ENCODE peak calls at places on chromosomes 7 and 10, in ten cellular contexts. K, O, G, D, B, I, F, J, M and E are unnamed samples.

GRCh38 chr7:149815121-149815520 is 23.1 kb upstream of the ZNF862 start:
- DNase-seq in K (no peak), O (no peak), G (no peak), D (no peak), B (no peak), I (no peak), F (no peak), J (no peak), M (no peak), E (no peak)

GRCh38 chr7:71290382-71290781 is 158.4 kb downstream of the GALNT17 start:
- DNase-seq in K (no peak), O (no peak), G (no peak), D (no peak), B (no peak), I (no peak), F (no peak), J (no peak), M (no peak), E (no peak)

GRCh38 chr10:119489572-119490326 is 52.8 kb downstream of the RGS10 start:
- DNase-seq in K (peak; percentile 34), O (peak; percentile 51), G (peak; percentile 61), D (peak; percentile 71), B (peak; percentile 27), I (no peak), F (peak; percentile 32), J (peak; percentile 80), M (no peak), E (peak; percentile 61)

GRCh38 chr10:23293145-23293724 is 51.4 kb downstream of the C10orf67 start:
- DNase-seq in K (no peak), O (no peak), G (peak; percentile 36), D (peak; percentile 9), B (peak; percentile 35), I (peak; percentile 64), F (peak; percentile 33), J (peak; percentile 8), M (no peak), E (no peak)

GRCh38 chr10:10092581-10092980 is 925.1 kb upstream of the CELF2 start:
- DNase-seq in K (no peak), O (no peak), G (peak; percentile 67), D (no peak), B (no peak), I (no peak), F (no peak), J (no peak), M (no peak), E (no peak)

GRCh38 chr10:5364365-5364764 is 401 bp upstream of the UCN3 start:
- DNase-seq in K (no peak), O (no peak), G (no peak), D (no peak), B (no peak), I (no peak), F (no peak), J (no peak), M (no peak), E (no peak)

GRCh38 chr7:143914938-143915337 is 13.0 kb upstream of the TCAF1 start:
- DNase-seq in K (no peak), O (no peak), G (no peak), D (no peak), B (no peak), I (no peak), F (no peak), J (no peak), M (no peak), E (no peak)

GRCh38 chr10:69483988-69484387 is 32.7 kb downstream of the TSPAN15 start:
- DNase-seq in K (no peak), O (no peak), G (peak; percentile 73), D (no peak), B (no peak), I (no peak), F (no peak), J (no peak), M (no peak), E (no peak)

GRCh38 chr10:26269754-26270153 is 53.2 kb downstream of the GAD2 start:
- DNase-seq in K (no peak), O (no peak), G (peak; percentile 35), D (peak; percentile 7), B (peak; percentile 51), I (no peak), F (peak; percentile 42), J (peak; percentile 9), M (no peak), E (no peak)

GRCh38 chr7:87032604-87033003 is 26.9 kb downstream of the ELAPOR2 start:
- DNase-seq in K (no peak), O (no peak), G (no peak), D (no peak), B (no peak), I (no peak), F (no peak), J (no peak), M (no peak), E (no peak)

GRCh38 chr7:36484265-36484664 is 94.6 kb downstream of the ANLN start:
- DNase-seq in K (no peak), O (no peak), G (no peak), D (no peak), B (no peak), I (no peak), F (no peak), J (no peak), M (no peak), E (no peak)

GRCh38 chr10:78973901-78974408 is 94.8 kb upstream of the ZMIZ1 start:
- DNase-seq in K (peak; percentile 24), O (no peak), G (peak; percentile 84), D (peak; percentile 49), B (no peak), I (no peak), F (peak; percentile 42), J (peak; percentile 86), M (no peak), E (no peak)

GRCh38 chr7:157962458-157963306 is 624.9 kb downstream of the PTPRN2 start:
- DNase-seq in K (no peak), O (no peak), G (no peak), D (no peak), B (no peak), I (no peak), F (no peak), J (no peak), M (no peak), E (no peak)

GRCh38 chr7:116800594-116800993 is 61.8 kb upstream of the CAPZA2 start:
- DNase-seq in K (no peak), O (no peak), G (no peak), D (no peak), B (no peak), I (no peak), F (no peak), J (no peak), M (no peak), E (no peak)